ENCODE peak calls at places on chromosomes 3 and 15, in eight cellular contexts. J is endothelial cell; F is stimulated activated CD8-positive, alpha-beta memory T cell treated with anti-CD3 and anti-CD28 coated beads, Interleukin-4, amount 100 ng/mL, for 24 hours; D is left cardiac atrium; V is GM04504; X is stimulated activated CD4-positive, alpha-beta T cell treated with anti-CD3 and anti-CD28 coated beads, Interleukin-12 subunit alpha, Interleukin-12 subunit beta, amount 100 ng/mL, for 4 hours; G is NCI-H1436; K is activated T-helper 1 cell treated with anti-CD3 and anti-CD28 coated beads, Interleukin-2, amount 50 U/mL, for 16 hours. A is an unnamed sample.

GRCh38 chr3:120908803-120909601 is 997 bp downstream of the STXBP5L start:
- DNase-seq in J (no peak), F (no peak), D (no peak), V (no peak), X (no peak), G (no peak), K (no peak), A (peak)

GRCh38 chr3:141575879-141576743 is 89.3 kb downstream of the RASA2 start:
- DNase-seq in J (no peak), F (no peak), D (no peak), V (no peak), X (no peak), G (peak), K (no peak), A (peak)

GRCh38 chr3:77171026-77171425 is 131.1 kb downstream of the ROBO2 start:
- DNase-seq in J (no peak), F (no peak), D (no peak), V (no peak), X (no peak), G (no peak), K (no peak), A (no peak)

GRCh38 chr3:27467545-27467944 is 16.6 kb downstream of the SLC4A7 start:
- DNase-seq in J (no peak), F (no peak), D (no peak), V (no peak), X (no peak), G (peak), K (no peak), A (peak)

GRCh38 chr3:162984752-162985151 is 1488.1 kb downstream of the OTOL1 start:
- DNase-seq in J (no peak), F (no peak), D (no peak), V (no peak), X (no peak), G (no peak), K (no peak), A (peak)

GRCh38 chr15:39667382-39668127 is 86.7 kb downstream of the THBS1 start:
- DNase-seq in J (no peak), F (no peak), D (no peak), V (no peak), X (no peak), G (no peak), K (no peak), A (no peak)

GRCh38 chr3:27591321-27591711 is 107.1 kb upstream of the SLC4A7 start:
- DNase-seq in J (no peak), F (no peak), D (no peak), V (no peak), X (no peak), G (no peak), K (no peak), A (peak)

GRCh38 chr15:57920916-57921315 is 144.6 kb downstream of the ALDH1A2 start:
- DNase-seq in J (no peak), F (no peak), D (no peak), V (no peak), X (no peak), G (no peak), K (no peak), A (peak)

GRCh38 chr3:112633757-112634156 is 7.2 kb downstream of the CCDC80 start:
- DNase-seq in J (no peak), F (no peak), D (no peak), V (no peak), X (no peak), G (peak), K (no peak), A (no peak)

GRCh38 chr3:169923189-169923588 is 11.8 kb downstream of the SAMD7 start:
- DNase-seq in J (no peak), F (no peak), D (peak), V (peak), X (no peak), G (peak), K (no peak), A (peak)

GRCh38 chr3:135238201-135238600 is 443.1 kb downstream of the EPHB1 start:
- DNase-seq in J (no peak), F (no peak), D (no peak), V (no peak), X (no peak), G (no peak), K (no peak), A (no peak)

GRCh38 chr3:19155375-19155774 is 7.1 kb downstream of the KCNH8 start:
- DNase-seq in J (no peak), F (no peak), D (no peak), V (no peak), X (no peak), G (no peak), K (no peak), A (no peak)

GRCh38 chr3:15804553-15805095 is 6.8 kb upstream of the ANKRD28 start:
- DNase-seq in J (no peak), F (no peak), D (no peak), V (no peak), X (no peak), G (no peak), K (no peak), A (no peak)

GRCh38 chr15:39362832-39363561 is 217.9 kb upstream of the THBS1 start:
- DNase-seq in J (no peak), F (no peak), D (no peak), V (peak), X (no peak), G (no peak), K (no peak), A (peak)

GRCh38 chr15:68821190-68821897 is 649 bp upstream of the ANP32A start:
- DNase-seq in J (no peak), F (no peak), D (no peak), V (no peak), X (peak), G (no peak), K (no peak), A (no peak)

GRCh38 chr15:52635908-52636307 is 43.3 kb downstream of the ATOSA start:
- DNase-seq in J (no peak), F (no peak), D (no peak), V (no peak), X (no peak), G (no peak), K (no peak), A (no peak)

GRCh38 chr3:135148431-135148830 is 353.4 kb downstream of the EPHB1 start:
- DNase-seq in J (no peak), F (no peak), D (peak), V (no peak), X (no peak), G (no peak), K (no peak), A (no peak)

GRCh38 chr15:67808821-67809220 is 16.5 kb upstream of the SKOR1 start:
- DNase-seq in J (no peak), F (no peak), D (no peak), V (no peak), X (no peak), G (no peak), K (no peak), A (no peak)

GRCh38 chr3:172680684-172681083 is 30.2 kb downstream of the NCEH1 start:
- DNase-seq in J (no peak), F (no peak), D (no peak), V (peak), X (no peak), G (no peak), K (no peak), A (peak)

GRCh38 chr15:69784808-69785550 is 312.7 kb downstream of the TLE3 start:
- DNase-seq in J (no peak), F (no peak), D (no peak), V (peak), X (no peak), G (no peak), K (no peak), A (peak)

GRCh38 chr3:40828741-40829415 is 304.1 kb downstream of the ZNF621 start:
- DNase-seq in J (no peak), F (no peak), D (no peak), V (no peak), X (no peak), G (no peak), K (no peak), A (no peak)

GRCh38 chr3:100263583-100263982 is 2.8 kb downstream of the TBC1D23 start:
- DNase-seq in J (no peak), F (no peak), D (no peak), V (no peak), X (no peak), G (no peak), K (no peak), A (no peak)

A was measured in cardiac fibroblast.